ENCODE peak calls at places on chromosomes 7 and 10, in nine cellular contexts. One of them, this sample, is unnamed.

GRCh38 chr7:32158076-32158475 is 87.9 kb upstream of the PDE1C start:
- DNase-seq in heart left ventricle: peak; percentile 52
- DNase-seq in cardiac fibroblast: peak; percentile 20
- DNase-seq in left ventricle myocardium inferior: peak; percentile 41
- DNase-seq in WERI-Rb-1: no peak
- DNase-seq in tibial nerve: no peak
- DNase-seq in AG04449: no peak
- DNase-seq in endodermal cell: no peak
- DNase-seq in GM12865: no peak
- DNase-seq in this sample: no peak

GRCh38 chr7:50742401-50742800 is 40.3 kb downstream of the GRB10 start:
- DNase-seq in cardiac fibroblast: no peak
- DNase-seq in AG04449: no peak
- DNase-seq in GM12865: no peak
- DNase-seq in WERI-Rb-1: no peak
- DNase-seq in heart left ventricle: no peak
- DNase-seq in endodermal cell: no peak
- DNase-seq in tibial nerve: no peak
- DNase-seq in left ventricle myocardium inferior: no peak
- DNase-seq in this sample: no peak

GRCh38 chr7:44891372-44891771 is 6.0 kb upstream of the PURB start:
- DNase-seq in AG04449: no peak
- DNase-seq in left ventricle myocardium inferior: no peak
- DNase-seq in WERI-Rb-1: no peak
- DNase-seq in heart left ventricle: no peak
- DNase-seq in endodermal cell: no peak
- DNase-seq in GM12865: no peak
- DNase-seq in tibial nerve: no peak
- DNase-seq in cardiac fibroblast: no peak
- DNase-seq in this sample: no peak

GRCh38 chr10:63631971-63632370 is 110.8 kb downstream of the REEP3 start:
- DNase-seq in tibial nerve: no peak
- DNase-seq in GM12865: no peak
- DNase-seq in cardiac fibroblast: peak; percentile 49
- DNase-seq in WERI-Rb-1: no peak
- DNase-seq in endodermal cell: no peak
- DNase-seq in left ventricle myocardium inferior: no peak
- DNase-seq in heart left ventricle: no peak
- DNase-seq in AG04449: no peak
- DNase-seq in this sample: peak; percentile 66

GRCh38 chr7:102119213-102119651 is 167.4 kb upstream of the SH2B2 start:
- DNase-seq in AG04449: no peak
- DNase-seq in GM12865: no peak
- DNase-seq in heart left ventricle: no peak
- DNase-seq in cardiac fibroblast: peak; percentile 70
- DNase-seq in tibial nerve: no peak
- DNase-seq in left ventricle myocardium inferior: no peak
- DNase-seq in WERI-Rb-1: no peak
- DNase-seq in endodermal cell: no peak
- DNase-seq in this sample: no peak

GRCh38 chr7:122572706-122573105 is 126.2 kb downstream of the RNF133 start:
- DNase-seq in left ventricle myocardium inferior: no peak
- DNase-seq in heart left ventricle: no peak
- DNase-seq in GM12865: no peak
- DNase-seq in cardiac fibroblast: no peak
- DNase-seq in AG04449: no peak
- DNase-seq in WERI-Rb-1: no peak
- DNase-seq in endodermal cell: no peak
- DNase-seq in tibial nerve: no peak
- DNase-seq in this sample: no peak

GRCh38 chr7:17991866-17992648 is 35.6 kb downstream of the PRPS1L1 start:
- DNase-seq in left ventricle myocardium inferior: no peak
- DNase-seq in tibial nerve: no peak
- DNase-seq in WERI-Rb-1: no peak
- DNase-seq in AG04449: no peak
- DNase-seq in GM12865: peak; percentile 26
- DNase-seq in cardiac fibroblast: peak; percentile 16
- DNase-seq in heart left ventricle: no peak
- DNase-seq in endodermal cell: peak; percentile 88
- DNase-seq in this sample: peak; percentile 13

GRCh38 chr7:30177186-30177585 is 42.4 kb downstream of the MTURN start:
- DNase-seq in tibial nerve: no peak
- DNase-seq in heart left ventricle: no peak
- DNase-seq in left ventricle myocardium inferior: no peak
- DNase-seq in cardiac fibroblast: no peak
- DNase-seq in endodermal cell: no peak
- DNase-seq in GM12865: no peak
- DNase-seq in AG04449: no peak
- DNase-seq in WERI-Rb-1: no peak
- DNase-seq in this sample: no peak

GRCh38 chr7:100584046-100584676 is 1.8 kb downstream of the LRCH4 start:
- DNase-seq in heart left ventricle: no peak
- DNase-seq in endodermal cell: peak; percentile 50
- DNase-seq in GM12865: peak; percentile 20
- DNase-seq in left ventricle myocardium inferior: no peak
- DNase-seq in WERI-Rb-1: no peak
- DNase-seq in AG04449: no peak
- DNase-seq in tibial nerve: no peak
- DNase-seq in cardiac fibroblast: peak; percentile 68
- DNase-seq in this sample: no peak

GRCh38 chr10:49744924-49745605 is 17.1 kb downstream of the OGDHL start:
- DNase-seq in heart left ventricle: no peak
- DNase-seq in endodermal cell: peak; percentile 76
- DNase-seq in WERI-Rb-1: no peak
- DNase-seq in tibial nerve: no peak
- DNase-seq in AG04449: no peak
- DNase-seq in cardiac fibroblast: no peak
- DNase-seq in left ventricle myocardium inferior: no peak
- DNase-seq in GM12865: no peak
- DNase-seq in this sample: no peak

GRCh38 chr10:12405342-12406320 is 56.3 kb downstream of the CAMK1D start:
- DNase-seq in heart left ventricle: no peak
- DNase-seq in WERI-Rb-1: no peak
- DNase-seq in left ventricle myocardium inferior: no peak
- DNase-seq in AG04449: no peak
- DNase-seq in tibial nerve: no peak
- DNase-seq in endodermal cell: no peak
- DNase-seq in cardiac fibroblast: no peak
- DNase-seq in GM12865: no peak
- DNase-seq in this sample: no peak

GRCh38 chr10:97889461-97890265 is 40.0 kb downstream of the GOLGA7B start:
- DNase-seq in endodermal cell: peak; percentile 86
- DNase-seq in left ventricle myocardium inferior: no peak
- DNase-seq in AG04449: no peak
- DNase-seq in cardiac fibroblast: peak; percentile 36
- DNase-seq in tibial nerve: no peak
- DNase-seq in heart left ventricle: no peak
- DNase-seq in GM12865: no peak
- DNase-seq in WERI-Rb-1: no peak
- DNase-seq in this sample: no peak

GRCh38 chr7:72751378-72751777 is 76.6 kb downstream of the TYW1B start:
- DNase-seq in heart left ventricle: no peak
- DNase-seq in left ventricle myocardium inferior: no peak
- DNase-seq in tibial nerve: no peak
- DNase-seq in WERI-Rb-1: no peak
- DNase-seq in cardiac fibroblast: no peak
- DNase-seq in GM12865: no peak
- DNase-seq in endodermal cell: no peak
- DNase-seq in AG04449: no peak
- DNase-seq in this sample: no peak

DNA sequence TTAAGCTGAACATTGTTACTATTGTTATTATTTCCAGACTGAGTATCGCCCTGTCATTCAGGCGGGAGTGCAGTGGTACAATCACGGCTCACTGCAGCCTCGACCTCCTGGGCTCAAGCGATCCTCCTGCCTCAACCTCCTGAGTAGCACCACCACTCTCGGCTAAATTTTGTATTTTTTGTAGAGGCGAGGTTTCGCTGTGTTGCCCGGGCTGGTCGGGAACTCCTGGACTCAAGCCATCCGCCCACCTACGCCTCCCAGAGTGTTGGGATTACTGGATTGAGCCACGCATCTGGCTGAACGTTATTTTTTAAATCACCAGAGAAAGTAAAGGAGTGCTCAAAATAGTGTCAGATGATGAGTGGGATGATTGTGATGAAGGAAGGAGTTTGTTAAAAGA is 1.4 kb upstream of the HNRNPF start:
- DNase-seq in AG04449: no peak
- DNase-seq in left ventricle myocardium inferior: no peak
- DNase-seq in WERI-Rb-1: no peak
- DNase-seq in tibial nerve: no peak
- DNase-seq in GM12865: no peak
- DNase-seq in cardiac fibroblast: no peak
- DNase-seq in endodermal cell: no peak
- DNase-seq in heart left ventricle: no peak
- DNase-seq in this sample: no peak
- H3K4me3 ChIP-seq in AG04449: no peak overlapping the region
- H3K4me3 ChIP-seq in left ventricle myocardium inferior: peak overlapping the region; percentile 85
- H3K4me3 ChIP-seq in WERI-Rb-1: no peak overlapping the region
- H3K4me3 ChIP-seq in tibial nerve: no peak overlapping the region
- H3K4me3 ChIP-seq in GM12865: peak overlapping the region; percentile 14
- H3K4me3 ChIP-seq in cardiac fibroblast: no peak overlapping the region
- H3K4me3 ChIP-seq in endodermal cell: no peak overlapping the region
- H3K4me3 ChIP-seq in heart left ventricle: no peak overlapping the region
- H3K4me3 ChIP-seq in this sample: no peak overlapping the region

GRCh38 chr10:6405713-6406112 is 174.4 kb downstream of the PRKCQ start:
- DNase-seq in WERI-Rb-1: no peak
- DNase-seq in AG04449: no peak
- DNase-seq in left ventricle myocardium inferior: no peak
- DNase-seq in GM12865: no peak
- DNase-seq in cardiac fibroblast: no peak
- DNase-seq in endodermal cell: no peak
- DNase-seq in heart left ventricle: no peak
- DNase-seq in tibial nerve: no peak
- DNase-seq in this sample: no peak

GRCh38 chr10:6407034-6407721 is 172.9 kb downstream of the PRKCQ start:
- DNase-seq in left ventricle myocardium inferior: no peak
- DNase-seq in cardiac fibroblast: no peak
- DNase-seq in WERI-Rb-1: no peak
- DNase-seq in tibial nerve: no peak
- DNase-seq in endodermal cell: no peak
- DNase-seq in heart left ventricle: no peak
- DNase-seq in GM12865: no peak
- DNase-seq in AG04449: no peak
- DNase-seq in this sample: no peak

GRCh38 chr10:6404127-6405072 is 175.7 kb downstream of the PRKCQ start:
- DNase-seq in GM12865: no peak
- DNase-seq in cardiac fibroblast: peak; percentile 13
- DNase-seq in AG04449: no peak
- DNase-seq in WERI-Rb-1: no peak
- DNase-seq in left ventricle myocardium inferior: no peak
- DNase-seq in endodermal cell: no peak
- DNase-seq in heart left ventricle: no peak
- DNase-seq in tibial nerve: no peak
- DNase-seq in this sample: peak; percentile 18

GRCh38 chr10:6408799-6409198 is 171.3 kb downstream of the PRKCQ start:
- DNase-seq in tibial nerve: no peak
- DNase-seq in endodermal cell: no peak
- DNase-seq in heart left ventricle: no peak
- DNase-seq in AG04449: no peak
- DNase-seq in GM12865: no peak
- DNase-seq in cardiac fibroblast: no peak
- DNase-seq in WERI-Rb-1: no peak
- DNase-seq in left ventricle myocardium inferior: no peak
- DNase-seq in this sample: no peak

GRCh38 chr10:6406220-6407033 is 173.6 kb downstream of the PRKCQ start:
- DNase-seq in GM12865: peak; percentile 21
- DNase-seq in tibial nerve: no peak
- DNase-seq in WERI-Rb-1: no peak
- DNase-seq in endodermal cell: no peak
- DNase-seq in AG04449: no peak
- DNase-seq in heart left ventricle: no peak
- DNase-seq in cardiac fibroblast: peak; percentile 53
- DNase-seq in left ventricle myocardium inferior: no peak
- DNase-seq in this sample: peak; percentile 59
- TF ChIP-seq CTCF in GM12865: no peak
- TF ChIP-seq CTCF in tibial nerve: peak; percentile 33
- TF ChIP-seq CTCF in WERI-Rb-1: no peak
- TF ChIP-seq CTCF in endodermal cell: peak; percentile 63
- TF ChIP-seq CTCF in AG04449: peak; percentile 31
- TF ChIP-seq CTCF in heart left ventricle: no peak
- TF ChIP-seq CTCF in cardiac fibroblast: peak; percentile 31
- TF ChIP-seq CTCF in left ventricle myocardium inferior: peak; percentile 47
- TF ChIP-seq CTCF in this sample: peak; percentile 60

GRCh38 chr10:119651514-119652327 is 541 bp downstream of the BAG3 start:
- DNase-seq in cardiac fibroblast: no peak
- DNase-seq in AG04449: no peak
- DNase-seq in tibial nerve: no peak
- DNase-seq in endodermal cell: peak; percentile 73
- DNase-seq in GM12865: no peak
- DNase-seq in heart left ventricle: peak; percentile 32
- DNase-seq in left ventricle myocardium inferior: peak; percentile 22
- DNase-seq in WERI-Rb-1: no peak
- DNase-seq in this sample: no peak
- H3K4me3 ChIP-seq in cardiac fibroblast: peak overlapping the region; percentile 97
- H3K4me3 ChIP-seq in AG04449: peak overlapping the region; percentile 93
- H3K4me3 ChIP-seq in tibial nerve: peak overlapping the region; percentile 77
- H3K4me3 ChIP-seq in endodermal cell: peak overlapping the region; percentile 94
- H3K4me3 ChIP-seq in GM12865: peak overlapping the region; percentile 95
- H3K4me3 ChIP-seq in heart left ventricle: peak overlapping the region; percentile 70
- H3K4me3 ChIP-seq in left ventricle myocardium inferior: peak overlapping the region; percentile 82
- H3K4me3 ChIP-seq in WERI-Rb-1: no peak overlapping the region
- H3K4me3 ChIP-seq in this sample: peak overlapping the region; percentile 91

GRCh38 chr10:127012071-127012768 is 107.0 kb downstream of the DOCK1 start:
- DNase-seq in cardiac fibroblast: no peak
- DNase-seq in tibial nerve: no peak
- DNase-seq in AG04449: no peak
- DNase-seq in heart left ventricle: no peak
- DNase-seq in GM12865: no peak
- DNase-seq in endodermal cell: no peak
- DNase-seq in left ventricle myocardium inferior: no peak
- DNase-seq in WERI-Rb-1: no peak
- DNase-seq in this sample: no peak
- TF ChIP-seq CTCF in cardiac fibroblast: no peak
- TF ChIP-seq CTCF in tibial nerve: no peak
- TF ChIP-seq CTCF in AG04449: no peak
- TF ChIP-seq CTCF in heart left ventricle: no peak
- TF ChIP-seq CTCF in GM12865: no peak
- TF ChIP-seq CTCF in endodermal cell: peak; percentile 22
- TF ChIP-seq CTCF in left ventricle myocardium inferior: no peak
- TF ChIP-seq CTCF in WERI-Rb-1: no peak
- TF ChIP-seq CTCF in this sample: no peak

DNA sequence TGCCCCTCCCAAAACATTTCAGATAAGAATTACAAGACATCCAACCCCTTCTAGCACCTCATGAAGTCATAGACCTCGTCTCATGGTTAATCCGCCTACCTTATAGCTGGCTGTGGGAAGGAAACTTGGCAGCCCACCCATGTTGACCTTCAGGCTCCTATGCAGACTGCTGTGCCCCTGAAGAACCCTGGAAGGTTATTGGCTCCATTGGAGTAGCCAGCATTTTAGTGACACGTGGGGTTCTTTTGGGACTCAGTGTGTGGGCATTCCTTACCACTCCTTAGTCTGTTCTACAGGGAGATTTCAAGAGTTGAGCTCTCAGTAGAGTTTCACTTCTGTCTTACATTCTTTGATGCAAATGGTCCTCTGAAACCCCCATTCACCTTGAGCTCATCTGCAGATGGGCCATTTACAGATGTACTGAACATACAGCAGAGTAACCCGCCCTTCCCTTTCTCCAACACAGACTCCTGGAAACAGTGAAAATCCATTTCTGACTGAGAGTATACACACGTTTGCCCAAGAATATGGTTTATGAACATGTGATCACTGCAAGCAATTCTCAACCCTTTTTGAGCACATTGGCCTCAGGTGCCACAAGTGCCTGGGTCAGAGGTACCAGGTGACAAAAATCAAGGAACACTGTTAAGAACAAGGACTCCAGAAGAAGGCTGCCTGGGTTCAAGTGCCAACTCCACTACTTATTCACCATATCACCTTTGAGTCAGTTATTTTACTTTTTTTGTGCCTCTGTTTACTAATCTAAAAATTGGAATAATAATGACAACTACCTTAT is 54.0 kb upstream of the HECW1 start:
- DNase-seq in WERI-Rb-1: no peak
- DNase-seq in tibial nerve: no peak
- DNase-seq in heart left ventricle: no peak
- DNase-seq in endodermal cell: no peak
- DNase-seq in AG04449: no peak
- DNase-seq in left ventricle myocardium inferior: no peak
- DNase-seq in cardiac fibroblast: no peak
- DNase-seq in GM12865: peak; percentile 70
- DNase-seq in this sample: no peak
- H3K4me3 ChIP-seq in WERI-Rb-1: no peak overlapping the region
- H3K4me3 ChIP-seq in tibial nerve: no peak overlapping the region
- H3K4me3 ChIP-seq in heart left ventricle: peak overlapping the region; percentile 36
- H3K4me3 ChIP-seq in endodermal cell: peak overlapping the region; percentile 61
- H3K4me3 ChIP-seq in AG04449: no peak overlapping the region
- H3K4me3 ChIP-seq in left ventricle myocardium inferior: no peak overlapping the region
- H3K4me3 ChIP-seq in cardiac fibroblast: no peak overlapping the region
- H3K4me3 ChIP-seq in GM12865: no peak overlapping the region
- H3K4me3 ChIP-seq in this sample: no peak overlapping the region